ENCODE peak calls at places on chromosomes 3 and 15, in seven cellular contexts. D is OCI-LY7, I is WTC11, H is heart left ventricle, U is H9, J is H1, F is uterus. S is an unnamed sample.

GRCh38 chr15:45402955-45403892 is 24.9 kb upstream of the GATM start:
- DNase-seq in F (no peak), J (peak), D (peak), H (peak), I (peak), U (no peak), S (peak)

GRCh38 chr3:108552267-108553159 is 36.7 kb downstream of the CIP2A start:
- DNase-seq in F (no peak), J (no peak), I (no peak), D (peak), U (no peak), H (no peak), S (peak)

GRCh38 chr3:60917136-60917535 is 334.1 kb downstream of the FHIT start:
- DNase-seq in I (no peak), D (no peak), F (no peak), U (no peak), H (peak), J (no peak), S (no peak)

GRCh38 chr3:50138266-50139230 is 16.6 kb upstream of the SEMA3F start:
- DNase-seq in D (no peak), I (peak), F (no peak), H (no peak), U (peak), J (peak), S (no peak)

GRCh38 chr3:129654126-129654525 is 47.6 kb upstream of the PLXND1 start:
- DNase-seq in D (no peak), H (no peak), J (no peak), F (no peak), U (no peak), I (no peak), S (no peak)

GRCh38 chr3:123229145-123229544 is 27.4 kb downstream of the SEC22A start:
- DNase-seq in I (no peak), U (no peak), F (no peak), D (peak), J (no peak), H (no peak), S (no peak)

GRCh38 chr3:64568895-64569509 is 118.8 kb downstream of the ADAMTS9 start:
- DNase-seq in H (no peak), D (no peak), I (no peak), F (no peak), U (no peak), J (no peak), S (no peak)

GRCh38 chr3:44430466-44430865 is 47.0 kb downstream of the ZNF445 start:
- DNase-seq in H (no peak), I (no peak), D (no peak), F (no peak), U (no peak), J (no peak), S (no peak)

GRCh38 chr15:71202712-71203111 is 87.4 kb downstream of the THSD4 start:
- DNase-seq in F (no peak), I (peak), D (no peak), H (no peak), J (no peak), U (peak), S (no peak)

GRCh38 chr3:102113421-102114041 is 264.2 kb downstream of the NFKBIZ start:
- DNase-seq in H (no peak), J (no peak), U (no peak), D (no peak), I (no peak), F (peak), S (no peak)

GRCh38 chr3:38177175-38177574 is 11.8 kb downstream of the OXSR1 start:
- DNase-seq in I (no peak), U (no peak), D (no peak), F (no peak), H (no peak), J (no peak), S (no peak)

GRCh38 chr15:79736435-79737000 is 160.3 kb downstream of the MTHFS start:
- DNase-seq in U (no peak), F (no peak), D (no peak), H (no peak), J (no peak), I (no peak), S (no peak)

GRCh38 chr3:165523801-165524200 is 313.4 kb downstream of the BCHE start:
- DNase-seq in H (no peak), F (no peak), I (no peak), J (no peak), U (no peak), D (no peak), S (no peak)

GRCh38 chr3:98966862-98967554 is 65.5 kb upstream of the DCBLD2 start:
- DNase-seq in U (no peak), F (no peak), J (no peak), H (no peak), D (no peak), I (no peak), S (no peak)

GRCh38 chr3:143243686-143244085 is 124.1 kb downstream of the CHST2 start:
- DNase-seq in D (no peak), H (no peak), U (no peak), F (no peak), I (no peak), J (no peak), S (no peak)

GRCh38 chr3:11719406-11720219 is 75.9 kb upstream of the VGLL4 start:
- DNase-seq in J (peak), D (peak), H (peak), U (peak), I (peak), F (peak), S (peak)

GRCh38 chr3:23647706-23648258 is 158.0 kb upstream of the UBE2E1 start:
- DNase-seq in U (no peak), F (no peak), J (no peak), I (no peak), H (no peak), D (no peak), S (no peak)

GRCh38 chr3:23649502-23649901 is 156.3 kb upstream of the UBE2E1 start:
- DNase-seq in H (no peak), J (no peak), I (no peak), D (no peak), U (no peak), F (no peak), S (no peak)

GRCh38 chr3:23648965-23649328 is 156.8 kb upstream of the UBE2E1 start:
- DNase-seq in F (no peak), I (no peak), J (no peak), U (no peak), H (no peak), D (no peak), S (no peak)

GRCh38 chr3:23646201-23646955 is 159.4 kb upstream of the UBE2E1 start:
- DNase-seq in D (no peak), U (no peak), I (no peak), J (no peak), H (no peak), F (no peak), S (no peak)

GRCh38 chr3:23648326-23648964 is 157.3 kb upstream of the UBE2E1 start:
- DNase-seq in I (no peak), U (no peak), J (no peak), D (no peak), F (no peak), H (no peak), S (no peak)
- TF ChIP-seq CTCF in I (no peak), U (peak), J (peak), D (peak), F (no peak), H (no peak), S (no peak)

GRCh38 chr3:52444860-52445793 is at the start of gene SEMA3G:
- DNase-seq in H (peak), D (peak), F (no peak), U (peak), J (peak), I (peak), S (peak)
- TF ChIP-seq CTCF in H (peak), D (peak), F (peak), U (peak), J (peak), I (no peak), S (peak)

DNA sequence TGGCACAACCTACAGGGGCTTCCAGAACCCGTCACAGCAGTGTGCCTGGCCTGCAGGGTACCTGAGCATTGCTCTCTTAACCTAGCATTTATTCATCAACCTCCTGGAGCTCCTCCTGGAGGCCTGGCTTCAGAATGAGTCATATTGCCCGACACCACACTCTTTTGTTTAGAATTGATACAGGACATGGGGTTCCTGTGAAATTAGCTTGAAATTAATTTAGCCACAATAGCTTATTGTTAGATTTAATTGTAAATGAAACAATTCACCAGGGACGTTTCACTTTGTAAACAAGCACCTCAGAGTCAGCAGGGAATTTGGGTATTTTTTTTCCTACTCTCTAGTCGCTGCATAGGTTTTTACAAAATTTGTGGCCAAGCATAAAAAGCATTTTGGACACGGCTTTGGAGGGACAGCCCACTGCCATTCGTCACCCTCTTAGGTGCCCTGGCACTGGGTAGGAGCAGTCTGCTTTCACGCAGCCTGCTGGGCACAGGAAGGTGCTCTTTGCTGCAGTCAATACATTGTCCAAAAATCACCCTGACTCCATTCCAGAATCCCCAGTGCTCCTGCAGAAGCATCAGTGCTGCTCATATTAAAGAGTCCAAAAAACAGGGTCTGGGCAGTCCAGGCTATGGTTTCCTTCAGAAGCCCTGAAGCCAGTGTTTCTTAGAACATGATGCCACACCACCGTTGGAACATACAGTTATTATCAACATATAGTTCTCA is 60.8 kb upstream of the MEF2A start:
- DNase-seq in H (no peak), F (no peak), U (no peak), D (peak), I (no peak), J (no peak), S (no peak)
- TF ChIP-seq CTCF in H (peak), F (no peak), U (peak), D (no peak), I (no peak), J (peak), S (no peak)

GRCh38 chr3:39443530-39443929 is 23.9 kb upstream of the MOBP start:
- DNase-seq in F (no peak), H (no peak), U (peak), J (peak), I (peak), D (no peak), S (no peak)
- TF ChIP-seq CTCF in F (no peak), H (no peak), U (peak), J (peak), I (no peak), D (no peak), S (no peak)

GRCh38 chr3:76585794-76586392 is 454.0 kb upstream of the ROBO2 start:
- DNase-seq in F (no peak), J (no peak), I (no peak), H (no peak), D (peak), U (no peak), S (no peak)
- TF ChIP-seq CTCF in F (no peak), J (peak), I (peak), H (peak), D (peak), U (peak), S (peak)

DNA sequence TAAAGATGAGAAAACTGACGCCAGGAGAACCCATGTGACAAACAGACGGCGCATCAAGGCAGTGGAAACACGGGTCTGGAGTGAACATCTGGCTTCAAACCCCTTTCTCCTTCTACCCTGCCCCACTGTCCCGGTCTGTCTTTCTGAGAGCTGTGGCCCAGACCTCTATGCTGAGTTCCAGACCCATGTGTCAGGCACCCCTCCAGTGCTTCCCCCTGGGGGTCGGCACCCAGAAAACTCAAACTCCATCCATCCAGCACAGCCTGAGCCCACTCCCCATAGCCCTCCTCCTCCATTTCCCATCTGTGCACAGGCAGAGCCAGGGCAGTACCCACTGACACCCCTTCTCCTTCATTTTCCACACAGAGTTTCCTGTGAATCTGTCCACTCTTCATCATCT is 2.7 kb downstream of the FAM240A start:
- DNase-seq in H (no peak), U (no peak), F (no peak), D (no peak), I (no peak), J (peak), S (no peak)
- TF ChIP-seq CTCF in H (no peak), U (no peak), F (no peak), D (no peak), I (no peak), J (no peak), S (no peak)

GRCh38 chr15:59614153-59614552 is 2.6 kb downstream of the GCNT3 start:
- DNase-seq in U (no peak), H (no peak), J (no peak), I (no peak), F (no peak), D (no peak), S (no peak)

GRCh38 chr15:59622289-59622688 is 10.7 kb downstream of the GCNT3 start:
- DNase-seq in I (peak), F (no peak), H (no peak), J (peak), D (peak), U (peak), S (peak)

GRCh38 chr15:59611277-59612260 is at the start of gene GCNT3:
- DNase-seq in I (no peak), H (no peak), J (no peak), U (no peak), D (no peak), F (no peak), S (no peak)

GRCh38 chr15:59615661-59616060 is 4.1 kb downstream of the GCNT3 start:
- DNase-seq in D (no peak), J (no peak), F (no peak), I (no peak), U (no peak), H (no peak), S (no peak)

GRCh38 chr15:59616390-59616789 is 4.8 kb downstream of the GCNT3 start:
- DNase-seq in J (no peak), F (no peak), U (no peak), I (no peak), D (peak), H (no peak), S (no peak)
- TF ChIP-seq CTCF in J (no peak), F (no peak), U (no peak), I (no peak), D (peak), H (no peak), S (no peak)

S was measured in endothelial cell.